ENCODE peak calls at places on chromosomes 11 and 22, in six cellular contexts. P, M, W, F, E and Q are unnamed samples.

GRCh38 chr11:130209944-130210854 is 50.6 kb downstream of the ST14 start:
- DNase-seq in P (peak; percentile 13), M (no peak), W (peak; percentile 5), F (no peak), E (no peak), Q (no peak)

GRCh38 chr22:23034621-23035556 is 35.4 kb upstream of the GNAZ start:
- DNase-seq in P (no peak), M (no peak), W (no peak), F (no peak), E (no peak), Q (no peak)

GRCh38 chr11:25924586-25924985 is 407.3 kb upstream of the ANO3 start:
- DNase-seq in P (no peak), M (no peak), W (no peak), F (no peak), E (no peak), Q (no peak)

GRCh38 chr11:23866641-23867040 is 630.2 kb upstream of the LUZP2 start:
- DNase-seq in P (no peak), M (no peak), W (no peak), F (no peak), E (no peak), Q (peak; percentile 84)

GRCh38 chr11:70596091-70596490 is 197.8 kb downstream of the CTTN start:
- DNase-seq in P (no peak), M (no peak), W (no peak), F (no peak), E (no peak), Q (no peak)

GRCh38 chr11:110373061-110373702 is 56.6 kb upstream of the FDX1 start:
- DNase-seq in P (no peak), M (peak; percentile 50), W (no peak), F (peak; percentile 8), E (no peak), Q (no peak)

GRCh38 chr11:59669611-59670009 is 773 bp upstream of the PATL1 start:
- DNase-seq in P (no peak), M (peak; percentile 72), W (peak; percentile 42), F (no peak), E (peak; percentile 35), Q (no peak)

GRCh38 chr22:24985824-24986214 is 33.3 kb downstream of the KIAA1671 start:
- DNase-seq in P (no peak), M (peak; percentile 73), W (no peak), F (no peak), E (peak; percentile 74), Q (no peak)

GRCh38 chr11:43035011-43035564 is 276.7 kb upstream of the API5 start:
- DNase-seq in P (no peak), M (no peak), W (no peak), F (no peak), E (no peak), Q (no peak)

GRCh38 chr22:27267145-27267544 is 534.4 kb downstream of the MN1 start:
- DNase-seq in P (no peak), M (no peak), W (no peak), F (peak; percentile 56), E (no peak), Q (no peak)

GRCh38 chr11:4539603-4540219 is 5.3 kb upstream of the OR52M1 start:
- DNase-seq in P (peak; percentile 25), M (peak; percentile 31), W (peak; percentile 59), F (peak; percentile 8), E (peak; percentile 22), Q (no peak)

GRCh38 chr22:44144046-44144569 is 36.6 kb upstream of the PARVG start:
- DNase-seq in P (no peak), M (no peak), W (no peak), F (no peak), E (no peak), Q (no peak)

GRCh38 chr11:128896356-128896755 is 5.2 kb downstream of the KCNJ5 start:
- DNase-seq in P (no peak), M (no peak), W (no peak), F (peak; percentile 13), E (no peak), Q (no peak)

GRCh38 chr11:92383430-92383829 is 158.8 kb downstream of the FAT3 start:
- DNase-seq in P (no peak), M (peak; percentile 75), W (no peak), F (no peak), E (no peak), Q (no peak)

GRCh38 chr11:132122701-132123100 is 752.3 kb downstream of the NTM start:
- DNase-seq in P (no peak), M (peak; percentile 6), W (no peak), F (no peak), E (no peak), Q (no peak)

GRCh38 chr11:132126973-132127900 is 756.8 kb downstream of the NTM start:
- DNase-seq in P (peak; percentile 16), M (peak; percentile 93), W (peak; percentile 12), F (peak; percentile 74), E (peak; percentile 58), Q (no peak)

GRCh38 chr11:132123449-132123848 is 753.0 kb downstream of the NTM start:
- DNase-seq in P (no peak), M (no peak), W (no peak), F (no peak), E (no peak), Q (no peak)

GRCh38 chr11:132125855-132126841 is 755.7 kb downstream of the NTM start:
- DNase-seq in P (no peak), M (peak; percentile 34), W (no peak), F (no peak), E (peak; percentile 18), Q (no peak)

DNA sequence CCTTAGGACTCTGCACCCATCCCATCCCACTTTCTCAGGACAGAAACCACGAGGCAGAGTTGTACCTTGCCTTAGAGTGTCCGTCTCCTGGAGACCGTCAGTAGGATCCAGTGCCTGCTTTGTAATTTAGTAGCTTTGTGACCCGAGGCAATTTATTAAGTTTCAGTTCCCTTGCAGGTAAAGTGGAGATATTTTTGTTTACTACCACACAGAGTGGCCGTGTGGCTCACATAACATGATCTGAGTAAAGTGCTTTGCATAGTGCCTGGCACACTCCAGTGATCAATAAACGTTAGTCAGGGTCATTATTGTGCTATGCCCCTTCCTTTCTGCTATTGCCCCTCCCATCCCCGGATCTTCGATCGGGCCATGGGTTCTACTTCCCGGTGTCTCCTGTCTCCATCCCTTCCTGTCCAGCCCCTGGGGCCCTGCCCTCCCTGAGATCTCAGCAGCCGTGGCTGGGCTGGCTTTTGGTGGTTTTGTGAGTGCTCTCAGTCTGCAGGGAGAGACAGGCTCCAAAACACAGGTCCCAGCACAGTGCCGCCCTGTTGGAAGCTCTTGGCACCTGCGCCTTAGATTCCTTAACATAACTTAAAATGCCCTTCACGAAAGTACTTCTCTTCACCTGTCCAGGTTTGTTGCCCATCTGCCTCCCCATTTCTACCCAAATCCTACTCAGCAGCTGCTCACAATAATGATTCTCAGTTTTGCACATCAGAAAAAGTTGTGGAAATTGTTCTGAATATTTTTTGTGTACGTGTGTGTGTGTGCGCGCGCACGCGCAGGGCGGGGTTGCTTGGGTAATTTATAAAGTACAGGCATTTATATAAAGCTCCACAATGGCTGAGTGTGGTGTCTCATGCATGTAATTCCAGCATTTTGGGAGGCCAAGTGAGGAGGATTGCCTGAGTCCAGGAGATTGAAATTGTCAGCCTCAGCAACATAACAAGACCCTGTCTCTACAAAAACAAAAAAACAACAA is 753.7 kb downstream of the NTM start:
- DNase-seq in P (no peak), M (no peak), W (no peak), F (no peak), E (no peak), Q (no peak)
- TF ChIP-seq CTCF in P (no peak), M (no peak), W (no peak), F (peak; percentile 15), E (no peak), Q (no peak)

GRCh38 chr11:76210920-76211851 is 4.9 kb upstream of the WNT11 start:
- DNase-seq in P (no peak), M (no peak), W (peak; percentile 40), F (no peak), E (no peak), Q (no peak)
- H3K4me3 ChIP-seq in P (peak overlapping the region; percentile 67), M (no peak overlapping the region), W (peak overlapping the region; percentile 46), F (no peak overlapping the region), E (peak overlapping the region; percentile 63), Q (no peak overlapping the region)

DNA sequence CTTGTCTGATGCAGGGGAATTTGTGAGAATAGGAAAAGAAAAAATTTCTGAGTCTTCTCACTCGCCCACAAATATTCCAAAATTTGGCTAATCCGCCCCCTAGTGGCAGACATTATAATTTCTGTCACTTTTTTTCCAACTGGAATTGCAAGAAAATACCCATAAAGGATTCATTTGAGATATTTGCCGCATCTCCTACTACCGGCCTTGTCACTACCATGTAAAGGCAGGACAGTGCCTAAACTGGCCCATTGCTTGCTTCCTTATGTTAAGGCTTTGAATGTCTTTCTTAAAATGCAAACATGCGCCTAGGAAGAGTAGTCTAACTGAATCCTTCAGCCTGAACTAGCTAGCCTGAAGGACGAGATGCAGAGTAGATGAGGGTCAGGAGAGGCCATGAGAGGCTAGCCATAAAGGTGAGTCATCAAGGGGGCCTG is 9.3 kb upstream of the CEP295 start:
- DNase-seq in P (no peak), M (peak; percentile 63), W (no peak), F (no peak), E (peak; percentile 7), Q (peak; percentile 32)
- TF ChIP-seq CTCF in P (peak; percentile 90), M (peak; percentile 71), W (peak; percentile 77), F (peak; percentile 64), E (peak; percentile 59), Q (peak; percentile 45)

GRCh38 chr11:19342036-19342435 is 101.3 kb upstream of the E2F8 start:
- DNase-seq in P (no peak), M (no peak), W (no peak), F (no peak), E (no peak), Q (no peak)

GRCh38 chr11:19345848-19346681 is 105.3 kb upstream of the E2F8 start:
- DNase-seq in P (no peak), M (peak; percentile 23), W (no peak), F (no peak), E (no peak), Q (no peak)

GRCh38 chr11:19344661-19345518 is 104.1 kb upstream of the E2F8 start:
- DNase-seq in P (no peak), M (peak; percentile 33), W (peak; percentile 29), F (no peak), E (peak; percentile 46), Q (peak; percentile 61)

GRCh38 chr11:19347911-19348310 is 107.2 kb upstream of the E2F8 start:
- DNase-seq in P (no peak), M (no peak), W (no peak), F (no peak), E (no peak), Q (no peak)

GRCh38 chr11:19345519-19345847 is 104.7 kb upstream of the E2F8 start:
- DNase-seq in P (no peak), M (no peak), W (no peak), F (no peak), E (no peak), Q (no peak)
- H3K4me3 ChIP-seq in P (peak overlapping the region; percentile 28), M (peak overlapping the region; percentile 51), W (no peak overlapping the region), F (no peak overlapping the region), E (peak overlapping the region; percentile 39), Q (no peak overlapping the region)

GRCh38 chr11:81705283-81705682 is 1028.4 kb downstream of the FAM181B start:
- DNase-seq in P (no peak), M (no peak), W (no peak), F (no peak), E (no peak), Q (no peak)

DNA sequence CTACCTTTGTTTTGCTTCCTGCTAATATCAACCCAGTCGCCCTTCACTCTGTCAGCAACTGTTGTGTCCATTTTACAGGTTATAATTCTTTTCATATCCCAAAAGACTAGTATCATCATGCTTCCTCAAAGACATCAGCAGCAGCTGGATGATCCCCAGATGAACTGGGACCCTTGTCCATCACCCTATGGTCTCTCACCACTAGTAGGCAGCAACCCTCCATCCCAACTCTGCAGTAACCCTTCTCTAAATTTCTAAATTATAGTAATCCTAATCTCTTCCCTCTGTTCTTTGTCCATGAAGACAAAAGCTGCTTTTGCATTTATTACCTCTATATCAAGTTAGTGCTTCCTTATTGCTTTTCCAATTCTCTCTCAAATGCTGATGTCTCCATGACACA is 1025.8 kb downstream of the FAM181B start:
- DNase-seq in P (no peak), M (no peak), W (no peak), F (no peak), E (no peak), Q (no peak)
- TF ChIP-seq CTCF in P (no peak), M (no peak), W (no peak), F (no peak), E (no peak), Q (peak; percentile 16)